ENCODE peak calls at places on chromosomes 12 and 14, in six cellular contexts. U is stimulated activated CD4-positive, alpha-beta T cell treated with anti-CD3 and anti-CD28 coated beads, TNF-alpha, amount 100 ng/mL, for 4 hours; B is SW480; Z is posterior cingulate gyrus; Y is right cardiac atrium; S is GM23338. E is an unnamed sample.

GRCh38 chr12:120109570-120110267 is 6.8 kb downstream of the RAB35 start:
- DNase-seq in U (no peak), B (no peak), Z (peak; percentile 20), Y (no peak), S (no peak), E (no peak)

GRCh38 chr14:22848391-22849164 is 12.2 kb downstream of the MMP14 start:
- DNase-seq in U (no peak), B (no peak), Z (no peak), Y (peak; percentile 94), S (peak; percentile 48), E (no peak)

GRCh38 chr12:75848533-75848932 is 183.0 kb downstream of the PHLDA1 start:
- DNase-seq in U (no peak), B (no peak), Z (no peak), Y (no peak), S (no peak), E (no peak)

GRCh38 chr12:57628280-57629191 is 4.5 kb downstream of the B4GALNT1 start:
- DNase-seq in U (no peak), B (no peak), Z (peak; percentile 63), Y (no peak), S (no peak), E (no peak)

GRCh38 chr12:47097276-47097896 is 17.6 kb upstream of the AMIGO2 start:
- DNase-seq in U (no peak), B (no peak), Z (no peak), Y (no peak), S (no peak), E (no peak)

GRCh38 chr12:4286228-4286627 is 12.7 kb downstream of the CCND2 start:
- DNase-seq in U (no peak), B (no peak), Z (peak; percentile 80), Y (no peak), S (no peak), E (no peak)

GRCh38 chr12:19739195-19739776 is 300.0 kb downstream of the AEBP2 start:
- DNase-seq in U (no peak), B (peak; percentile 54), Z (no peak), Y (no peak), S (peak; percentile 73), E (peak; percentile 88)

GRCh38 chr12:94754653-94755052 is 104.3 kb upstream of the TMCC3 start:
- DNase-seq in U (no peak), B (no peak), Z (no peak), Y (no peak), S (no peak), E (no peak)

GRCh38 chr14:61186341-61186740 is 94.8 kb downstream of the TMEM30B start:
- DNase-seq in U (no peak), B (no peak), Z (no peak), Y (no peak), S (no peak), E (no peak)

GRCh38 chr12:34402899-34403705 is 380.8 kb downstream of the ALG10 start:
- DNase-seq in U (no peak), B (no peak), Z (peak; percentile 74), Y (peak; percentile 32), S (no peak), E (no peak)

GRCh38 chr14:105092124-105092911 is 27.1 kb upstream of the GPR132 start:
- DNase-seq in U (no peak), B (peak; percentile 90), Z (peak; percentile 85), Y (no peak), S (peak; percentile 41), E (no peak)

GRCh38 chr14:55328317-55328716 is 57.1 kb downstream of the FBXO34 start:
- DNase-seq in U (no peak), B (no peak), Z (no peak), Y (no peak), S (no peak), E (no peak)

GRCh38 chr12:48890657-48891418 is 25.2 kb upstream of the RND1 start:
- DNase-seq in U (peak; percentile 49), B (peak; percentile 57), Z (peak; percentile 97), Y (peak; percentile 92), S (peak; percentile 93), E (no peak)

GRCh38 chr14:106037380-106037779 is 511.0 kb downstream of the TMEM121 start:
- DNase-seq in U (no peak), B (no peak), Z (no peak), Y (no peak), S (no peak), E (no peak)

GRCh38 chr12:52006726-52007157 is at the start of gene TAMALIN:
- DNase-seq in U (peak; percentile 57), B (no peak), Z (peak; percentile 85), Y (peak; percentile 95), S (peak; percentile 53), E (no peak)

GRCh38 chr14:22460461-22461195 is 128.4 kb downstream of the DAD1 start:
- DNase-seq in U (no peak), B (no peak), Z (no peak), Y (no peak), S (no peak), E (no peak)